ENCODE peak calls at places on chromosomes 16 and 17, in nine cellular contexts. D is tibial artery; E is cardiac muscle cell; G is left ventricle myocardium inferior; J is heart left ventricle; V is foreskin keratinocyte; R is GM23248; Y is heart right ventricle; T is effector memory CD4-positive, alpha-beta T cell. Z is an unnamed sample.

GRCh38 chr17:13384626-13385025 is 217.1 kb downstream of the HS3ST3A1 start:
- DNase-seq in D (no peak), E (no peak), G (no peak), J (no peak), V (no peak), R (no peak), Y (no peak), T (no peak), Z (no peak)

GRCh38 chr16:839643-840408 is 39.3 kb upstream of the GNG13 start:
- DNase-seq in D (no peak), E (no peak), G (no peak), J (no peak), V (no peak), R (no peak), Y (no peak), T (no peak), Z (no peak)

GRCh38 chr16:31527617-31528287 is at the start of gene AHSP:
- DNase-seq in D (no peak), E (no peak), G (no peak), J (no peak), V (no peak), R (no peak), Y (no peak), T (no peak), Z (no peak)

GRCh38 chr16:48447940-48448536 is 62.8 kb upstream of the SIAH1 start:
- DNase-seq in D (no peak), E (no peak), G (no peak), J (no peak), V (no peak), R (no peak), Y (no peak), T (no peak), Z (no peak)

GRCh38 chr17:80151333-80151732 is 4.4 kb upstream of the EIF4A3 start:
- DNase-seq in D (no peak), E (peak), G (no peak), J (no peak), V (peak), R (peak), Y (no peak), T (no peak), Z (no peak)

GRCh38 chr16:65570261-65570660 is 448.4 kb upstream of the CDH11 start:
- DNase-seq in D (no peak), E (peak), G (no peak), J (no peak), V (no peak), R (no peak), Y (no peak), T (no peak), Z (no peak)

GRCh38 chr16:83247767-83248372 is 559.9 kb upstream of the HSBP1 start:
- DNase-seq in D (no peak), E (no peak), G (no peak), J (no peak), V (no peak), R (no peak), Y (no peak), T (no peak), Z (no peak)

GRCh38 chr16:54936979-54937672 is 6.5 kb downstream of the IRX5 start:
- DNase-seq in D (no peak), E (peak), G (no peak), J (peak), V (peak), R (peak), Y (peak), T (no peak), Z (no peak)

GRCh38 chr16:51542856-51543510 is 391.9 kb upstream of the SALL1 start:
- DNase-seq in D (no peak), E (no peak), G (no peak), J (no peak), V (no peak), R (no peak), Y (no peak), T (no peak), Z (no peak)

GRCh38 chr17:51434434-51435170 is 174.3 kb downstream of the UTP18 start:
- DNase-seq in D (no peak), E (no peak), G (no peak), J (no peak), V (peak), R (no peak), Y (no peak), T (no peak), Z (no peak)

GRCh38 chr17:48625502-48626201 is 506 bp downstream of the HOXB9 start:
- DNase-seq in D (no peak), E (no peak), G (no peak), J (no peak), V (no peak), R (peak), Y (no peak), T (peak), Z (no peak)

GRCh38 chr16:11673091-11674000 is 5.1 kb downstream of the SNN start:
- DNase-seq in D (no peak), E (no peak), G (no peak), J (no peak), V (no peak), R (no peak), Y (peak), T (no peak), Z (peak)

GRCh38 chr16:77212736-77213541 is 13.7 kb downstream of the SYCE1L start:
- DNase-seq in D (no peak), E (peak), G (peak), J (peak), V (peak), R (peak), Y (peak), T (peak), Z (no peak)

GRCh38 chr16:66554021-66554420 is 1.6 kb downstream of the CKLF start:
- DNase-seq in D (no peak), E (no peak), G (no peak), J (no peak), V (no peak), R (no peak), Y (no peak), T (no peak), Z (no peak)

GRCh38 chr16:78437352-78437968 is 338.0 kb downstream of the WWOX start:
- DNase-seq in D (no peak), E (peak), G (no peak), J (no peak), V (no peak), R (peak), Y (no peak), T (no peak), Z (peak)

GRCh38 chr17:67082110-67082509 is 37.8 kb downstream of the CACNG1 start:
- DNase-seq in D (no peak), E (no peak), G (no peak), J (no peak), V (no peak), R (no peak), Y (no peak), T (no peak), Z (no peak)

DNA sequence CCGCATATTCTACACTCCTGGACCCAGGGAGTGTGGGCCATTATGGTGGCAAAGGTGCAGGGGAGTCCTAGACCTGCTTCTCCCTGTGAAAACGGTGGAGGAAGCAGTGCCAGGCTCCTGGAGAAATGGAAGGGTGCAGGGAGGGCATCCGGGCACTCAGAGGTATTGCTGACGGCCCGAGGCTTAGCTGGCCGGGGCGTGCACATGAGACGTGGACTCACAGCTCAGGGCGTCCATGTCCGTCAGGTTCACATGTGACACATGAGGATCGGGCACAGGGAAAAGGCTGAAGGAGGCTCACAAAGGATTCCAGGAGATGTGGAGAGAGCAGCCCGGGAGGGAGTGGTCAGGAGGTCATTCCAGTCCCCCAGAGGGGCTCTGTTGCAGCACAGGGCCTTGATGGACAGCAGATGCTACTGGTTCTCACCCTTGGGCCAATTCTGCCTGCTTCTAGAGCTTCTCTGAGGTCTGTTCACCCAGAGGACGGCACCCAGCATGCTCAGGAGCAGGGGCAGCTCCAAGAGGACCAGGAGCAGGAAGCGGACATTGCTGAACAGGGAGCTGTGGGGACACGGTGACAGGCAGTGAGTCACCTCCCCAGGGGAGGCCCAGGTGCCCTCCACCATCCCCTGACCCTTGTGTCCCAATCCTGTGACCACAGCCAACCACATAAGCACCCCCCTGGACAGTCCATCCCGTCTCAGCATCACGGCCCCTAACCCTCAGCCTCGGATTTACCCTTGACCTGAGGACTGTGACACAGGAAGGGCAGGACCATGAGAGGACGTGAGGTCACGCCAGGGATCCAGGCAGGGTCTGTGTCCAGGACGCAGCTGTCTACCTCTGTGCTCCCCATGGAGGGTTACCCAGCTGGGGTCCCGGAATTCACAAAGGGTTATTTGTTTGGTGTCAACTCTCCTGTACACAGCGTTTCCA is 4.5 kb downstream of the CD300C start:
- DNase-seq in D (no peak), E (no peak), G (no peak), J (no peak), V (no peak), R (no peak), Y (no peak), T (no peak), Z (no peak)
- H3K27ac ChIP-seq in D (no peak), E (no peak), G (no peak), J (no peak), V (no peak), R (no peak), Y (no peak), T (no peak), Z (no peak)

DNA sequence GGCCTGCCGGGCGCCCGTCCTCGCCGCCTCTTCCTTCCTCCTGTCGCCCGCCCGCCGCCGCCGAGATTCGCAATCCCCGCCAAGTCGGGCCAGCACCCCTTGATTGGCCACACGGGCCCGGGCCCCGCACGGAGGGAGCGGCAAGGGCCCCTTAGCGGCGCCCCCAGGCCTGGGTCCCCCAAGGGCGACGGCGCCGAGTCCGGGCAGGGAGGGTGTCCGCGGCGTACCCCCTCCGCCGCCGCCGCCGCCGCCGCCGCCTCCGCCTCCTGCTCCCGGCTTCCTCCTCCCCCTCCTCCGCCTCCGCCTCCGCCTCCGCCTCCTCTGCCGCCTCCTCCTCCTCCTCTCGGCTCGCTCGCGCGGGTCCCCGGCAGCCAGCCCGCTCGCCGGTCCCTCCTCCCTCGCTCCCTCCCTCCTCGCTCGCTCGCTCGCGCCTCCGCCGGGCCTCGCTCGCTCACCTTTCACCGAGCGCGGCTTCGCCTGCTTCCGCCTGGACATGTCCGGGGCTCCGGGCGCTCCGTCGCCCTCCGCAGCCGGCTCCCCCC is 561 bp downstream of the ZNF423 start:
- DNase-seq in D (peak), E (peak), G (peak), J (peak), V (peak), R (peak), Y (peak), T (no peak), Z (peak)
- H3K27ac ChIP-seq in D (peak), E (peak), G (peak), J (peak), V (no peak), R (no peak), Y (peak), T (no peak), Z (peak)

GRCh38 chr16:74485916-74486315 is 64.6 kb upstream of the CLEC18B start:
- DNase-seq in D (no peak), E (no peak), G (no peak), J (no peak), V (peak), R (no peak), Y (no peak), T (no peak), Z (no peak)
- H3K27ac ChIP-seq in D (no peak), E (no peak), G (no peak), J (no peak), V (no peak), R (no peak), Y (no peak), T (no peak), Z (no peak)

DNA sequence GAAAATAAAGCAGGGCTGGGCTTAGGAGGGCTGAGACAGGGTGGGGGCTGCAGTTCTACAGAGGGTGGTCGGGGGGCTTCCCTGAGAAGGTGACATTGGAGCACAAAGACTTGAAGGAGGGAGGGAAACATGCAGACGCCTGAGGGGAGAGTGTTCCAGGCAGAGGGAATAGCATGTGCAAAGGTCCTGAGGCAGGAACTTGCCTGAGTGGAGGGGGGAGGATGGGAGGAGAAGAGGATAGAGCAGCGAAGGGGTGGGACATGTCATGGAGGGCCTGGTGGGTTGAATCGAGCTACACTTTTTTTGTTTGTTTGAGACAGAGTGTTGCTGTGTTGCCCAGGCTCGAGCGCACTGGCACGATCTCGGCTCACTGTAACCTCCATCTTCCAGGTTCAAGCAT is 33.0 kb downstream of the GINS3 start:
- DNase-seq in D (no peak), E (no peak), G (no peak), J (no peak), V (no peak), R (no peak), Y (no peak), T (no peak), Z (no peak)
- H3K27ac ChIP-seq in D (no peak), E (no peak), G (peak), J (peak), V (no peak), R (no peak), Y (peak), T (no peak), Z (peak)

GRCh38 chr17:1216209-1216937 is 36.6 kb upstream of the ABR start:
- DNase-seq in D (no peak), E (no peak), G (no peak), J (no peak), V (no peak), R (peak), Y (no peak), T (no peak), Z (no peak)
- H3K27ac ChIP-seq in D (no peak), E (no peak), G (no peak), J (no peak), V (no peak), R (no peak), Y (no peak), T (no peak), Z (no peak)

Z was measured in substantia nigra.